ENCODE peak calls at places on chromosomes 6 and 20, in seven cellular contexts. H is PC-9, Z is fibroblast of lung, F is GM12878, E is HCT116, V is PC-3, G is K562. A is an unnamed sample. For H3K27me3, the result is how much of the 10 kb centered on the place peaks cover.

GRCh38 chr20:52684176-52684575 is 288.0 kb upstream of the TSHZ2 start:
- DNase-seq in H (no peak), Z (no peak), F (no peak), E (no peak), V (no peak), G (no peak), A (no peak)

GRCh38 chr6:35484921-35485392 is 11.9 kb downstream of the TEAD3 start:
- DNase-seq in H (peak), Z (peak), F (no peak), E (no peak), V (peak), G (no peak), A (peak)

GRCh38 chr6:92231220-92231701 is 1188.1 kb downstream of the EPHA7 start:
- DNase-seq in H (no peak), Z (no peak), F (no peak), E (no peak), V (no peak), G (no peak), A (no peak)

GRCh38 chr6:38218235-38218634 is 398.7 kb downstream of the ZFAND3 start:
- DNase-seq in H (no peak), Z (no peak), F (no peak), E (no peak), V (no peak), G (no peak), A (no peak)

GRCh38 chr6:51818520-51819022 is 268.8 kb downstream of the PKHD1 start:
- DNase-seq in H (no peak), Z (no peak), F (no peak), E (no peak), V (no peak), G (no peak), A (no peak)

GRCh38 chr20:37541326-37541725 is 13.7 kb upstream of the BLCAP start:
- DNase-seq in H (no peak), Z (no peak), F (no peak), E (no peak), V (no peak), G (no peak), A (no peak)

GRCh38 chr20:42855896-42856295 is 333.8 kb downstream of the PTPRT start:
- DNase-seq in H (no peak), Z (no peak), F (no peak), E (no peak), V (no peak), G (no peak), A (no peak)

GRCh38 chr6:108361312-108361932 is 66.6 kb downstream of the AFG1L start:
- DNase-seq in H (no peak), Z (no peak), F (no peak), E (no peak), V (no peak), G (peak), A (no peak)

GRCh38 chr6:105642708-105643107 is 239.8 kb upstream of the PREP start:
- DNase-seq in H (no peak), Z (peak), F (no peak), E (no peak), V (peak), G (no peak), A (peak)

GRCh38 chr20:54123587-54124180 is 50.1 kb downstream of the CYP24A1 start:
- DNase-seq in H (peak), Z (peak), F (no peak), E (peak), V (peak), G (no peak), A (peak)

GRCh38 chr6:17454316-17455005 is 61.1 kb downstream of the CAP2 start:
- DNase-seq in H (no peak), Z (peak), F (no peak), E (no peak), V (no peak), G (no peak), A (no peak)

GRCh38 chr6:43468748-43469681 is 8.4 kb upstream of the TJAP1 start:
- DNase-seq in H (no peak), Z (no peak), F (no peak), E (no peak), V (no peak), G (no peak), A (no peak)

DNA sequence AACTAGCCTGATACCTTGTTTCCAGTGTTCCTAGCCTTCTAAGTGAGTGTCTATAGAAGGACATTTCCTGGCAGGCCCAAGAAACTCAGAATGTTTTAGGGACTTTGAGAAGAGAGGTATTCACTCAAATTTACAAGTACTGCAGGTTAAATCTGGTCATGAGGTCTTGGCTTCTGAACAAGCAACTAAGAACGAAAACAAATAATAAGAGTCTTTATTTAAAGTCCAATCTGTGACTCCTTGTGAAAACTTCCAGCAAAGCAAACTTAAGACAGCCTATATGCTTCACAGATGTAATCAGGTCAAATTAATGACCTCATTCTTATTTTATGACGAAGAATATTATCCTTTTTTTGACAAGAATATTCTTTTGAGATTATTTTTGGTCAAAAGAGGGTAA is 79.4 kb upstream of the PRSS16 start:
- DNase-seq in H (no peak), Z (peak), F (no peak), E (no peak), V (peak), G (no peak), A (no peak)
- H3K4me2 ChIP-seq in H (peak), Z (peak), F (no peak), E (peak), V (peak), G (no peak), A (no peak)

GRCh38 chr20:62219101-62219991 is 732 bp downstream of the HRH3 start:
- DNase-seq in H (no peak), Z (no peak), F (no peak), E (no peak), V (no peak), G (no peak), A (peak)

GRCh38 chr20:62222266-62222850 is 2.3 kb upstream of the HRH3 start:
- DNase-seq in H (no peak), Z (no peak), F (no peak), E (no peak), V (no peak), G (no peak), A (no peak)

GRCh38 chr20:62222972-62223371 is 2.9 kb upstream of the HRH3 start:
- DNase-seq in H (no peak), Z (no peak), F (no peak), E (no peak), V (no peak), G (no peak), A (no peak)

GRCh38 chr20:62219992-62220665 is at the start of gene HRH3:
- DNase-seq in H (no peak), Z (peak), F (no peak), E (no peak), V (no peak), G (peak), A (no peak)

GRCh38 chr20:62220666-62221568 is 839 bp upstream of the HRH3 start:
- DNase-seq in H (no peak), Z (no peak), F (no peak), E (no peak), V (no peak), G (no peak), A (no peak)
- H3K27me3 ChIP-seq in H (half or more), Z (under half), F (under half), E (under half), V (under half), G (under half), A (under half)

GRCh38 chr20:39075731-39076130 is 113.6 kb downstream of the DHX35 start:
- DNase-seq in H (no peak), Z (no peak), F (no peak), E (no peak), V (no peak), G (no peak), A (no peak)

GRCh38 chr20:39070484-39071231 is 108.5 kb downstream of the DHX35 start:
- DNase-seq in H (no peak), Z (peak), F (no peak), E (peak), V (peak), G (no peak), A (peak)

GRCh38 chr20:39069976-39070375 is 107.8 kb downstream of the DHX35 start:
- DNase-seq in H (no peak), Z (no peak), F (no peak), E (no peak), V (no peak), G (no peak), A (peak)

GRCh38 chr20:39072653-39073052 is 110.5 kb downstream of the DHX35 start:
- DNase-seq in H (no peak), Z (no peak), F (no peak), E (no peak), V (no peak), G (no peak), A (no peak)

GRCh38 chr20:39072132-39072531 is 110.0 kb downstream of the DHX35 start:
- DNase-seq in H (no peak), Z (no peak), F (no peak), E (no peak), V (no peak), G (no peak), A (no peak)
- TF ChIP-seq EZH2 in H (no peak), Z (no peak), F (no peak), E (no peak), V (no peak), G (no peak), A (no peak)

GRCh38 chr20:59598625-59599310 is 5.6 kb upstream of the PHACTR3 start:
- DNase-seq in H (no peak), Z (no peak), F (peak), E (peak), V (peak), G (peak), A (peak)

GRCh38 chr20:59597240-59597639 is 7.1 kb upstream of the PHACTR3 start:
- DNase-seq in H (no peak), Z (no peak), F (no peak), E (no peak), V (no peak), G (no peak), A (no peak)

GRCh38 chr20:59599941-59600340 is 4.4 kb upstream of the PHACTR3 start:
- DNase-seq in H (no peak), Z (no peak), F (no peak), E (no peak), V (no peak), G (no peak), A (no peak)

GRCh38 chr20:59600472-59600871 is 3.9 kb upstream of the PHACTR3 start:
- DNase-seq in H (no peak), Z (no peak), F (no peak), E (no peak), V (no peak), G (no peak), A (no peak)

GRCh38 chr20:59596690-59597089 is 7.7 kb upstream of the PHACTR3 start:
- DNase-seq in H (no peak), Z (no peak), F (no peak), E (no peak), V (no peak), G (no peak), A (no peak)
- H3K4me2 ChIP-seq in H (no peak), Z (no peak), F (no peak), E (no peak), V (no peak), G (no peak), A (no peak)

GRCh38 chr20:45097485-45098095 is 3.3 kb downstream of the KCNS1 start:
- DNase-seq in H (no peak), Z (peak), F (no peak), E (no peak), V (no peak), G (no peak), A (no peak)

GRCh38 chr20:45103072-45103471 is 2.1 kb upstream of the KCNS1 start:
- DNase-seq in H (no peak), Z (no peak), F (no peak), E (no peak), V (no peak), G (no peak), A (no peak)

GRCh38 chr20:45101333-45101850 is 465 bp upstream of the KCNS1 start:
- DNase-seq in H (no peak), Z (no peak), F (no peak), E (no peak), V (no peak), G (no peak), A (no peak)

GRCh38 chr20:45098096-45098773 is 2.7 kb downstream of the KCNS1 start:
- DNase-seq in H (no peak), Z (peak), F (no peak), E (no peak), V (no peak), G (no peak), A (no peak)

DNA sequence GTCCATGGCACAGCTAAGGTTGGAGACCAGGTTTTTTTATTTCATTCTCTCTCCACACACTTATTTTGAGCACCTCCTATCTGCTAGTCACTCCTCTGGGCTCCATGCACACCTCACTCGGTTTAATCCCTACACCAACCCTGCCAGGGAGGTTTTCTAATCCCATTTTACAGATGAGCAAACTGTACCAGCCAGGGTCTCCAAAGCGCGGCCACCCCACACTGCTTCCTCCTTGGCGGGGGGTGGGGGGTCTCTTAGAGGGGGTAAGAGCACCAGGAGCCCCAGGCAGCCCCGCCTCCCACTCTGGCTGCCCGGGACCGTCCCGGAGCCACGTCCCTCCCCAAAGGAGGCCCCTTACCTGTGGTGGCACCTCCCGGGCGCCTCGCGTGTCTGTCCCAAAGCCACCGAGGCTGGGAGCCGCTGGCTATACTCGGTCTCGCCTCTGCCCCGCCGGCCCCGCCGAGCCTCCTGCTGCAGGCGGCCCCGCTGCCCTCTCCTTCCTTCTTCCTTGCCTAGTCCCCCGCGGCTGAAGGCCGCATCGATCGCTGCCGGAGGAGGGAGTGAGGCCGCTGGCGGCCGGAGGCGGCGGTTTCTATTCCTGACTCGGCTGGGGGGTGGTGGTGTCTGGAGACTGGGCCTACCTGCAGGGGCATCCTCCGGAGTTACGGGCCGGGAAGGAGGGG is at the start of gene KCNS1:
- DNase-seq in H (no peak), Z (peak), F (no peak), E (no peak), V (no peak), G (peak), A (no peak)
- H3K27me3 ChIP-seq in H (under half), Z (under half), F (under half), E (under half), V (under half), G (under half), A (under half)

GRCh38 chr6:152259234-152259633 is 377.9 kb downstream of the SYNE1 start:
- DNase-seq in H (no peak), Z (no peak), F (no peak), E (no peak), V (no peak), G (no peak), A (no peak)
- TF ChIP-seq EZH2 in H (no peak), Z (no peak), F (no peak), E (no peak), V (no peak), G (no peak), A (no peak)

DNA sequence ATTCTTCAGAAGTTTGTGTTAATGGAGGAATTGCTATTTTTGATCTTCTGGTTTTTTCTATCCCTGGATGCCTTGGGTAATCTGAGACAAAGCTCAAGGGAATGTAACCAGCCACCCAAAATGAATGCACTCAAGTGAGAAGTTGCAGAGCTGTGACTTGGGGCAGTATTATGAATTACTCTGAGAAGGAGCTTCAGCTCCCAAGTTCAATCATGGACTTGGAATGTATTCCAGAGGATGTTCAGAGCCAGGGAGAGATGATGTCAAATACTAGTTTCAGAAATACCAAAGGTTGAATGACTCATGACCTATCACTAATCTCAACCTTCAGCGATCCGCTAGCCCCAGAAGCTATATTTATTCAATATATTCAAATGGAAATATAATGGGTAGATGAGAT is 375.2 kb upstream of the PLCB4 start:
- DNase-seq in H (no peak), Z (peak), F (no peak), E (no peak), V (no peak), G (no peak), A (peak)
- H3K4me2 ChIP-seq in H (no peak), Z (no peak), F (no peak), E (no peak), V (no peak), G (no peak), A (no peak)

GRCh38 chr6:41392249-41392648 is 56.8 kb downstream of the NCR2 start:
- DNase-seq in H (no peak), Z (no peak), F (no peak), E (no peak), V (no peak), G (no peak), A (no peak)
- H3K27me3 ChIP-seq in H (under half), Z (under half), F (under half), E (under half), V (half or more), G (under half), A (under half)

GRCh38 chr20:63488331-63489251 is 10.3 kb downstream of the EEF1A2 start:
- DNase-seq in H (no peak), Z (no peak), F (no peak), E (no peak), V (no peak), G (no peak), A (no peak)
- TF ChIP-seq EZH2 in H (no peak), Z (no peak), F (no peak), E (no peak), V (no peak), G (no peak), A (no peak)

DNA sequence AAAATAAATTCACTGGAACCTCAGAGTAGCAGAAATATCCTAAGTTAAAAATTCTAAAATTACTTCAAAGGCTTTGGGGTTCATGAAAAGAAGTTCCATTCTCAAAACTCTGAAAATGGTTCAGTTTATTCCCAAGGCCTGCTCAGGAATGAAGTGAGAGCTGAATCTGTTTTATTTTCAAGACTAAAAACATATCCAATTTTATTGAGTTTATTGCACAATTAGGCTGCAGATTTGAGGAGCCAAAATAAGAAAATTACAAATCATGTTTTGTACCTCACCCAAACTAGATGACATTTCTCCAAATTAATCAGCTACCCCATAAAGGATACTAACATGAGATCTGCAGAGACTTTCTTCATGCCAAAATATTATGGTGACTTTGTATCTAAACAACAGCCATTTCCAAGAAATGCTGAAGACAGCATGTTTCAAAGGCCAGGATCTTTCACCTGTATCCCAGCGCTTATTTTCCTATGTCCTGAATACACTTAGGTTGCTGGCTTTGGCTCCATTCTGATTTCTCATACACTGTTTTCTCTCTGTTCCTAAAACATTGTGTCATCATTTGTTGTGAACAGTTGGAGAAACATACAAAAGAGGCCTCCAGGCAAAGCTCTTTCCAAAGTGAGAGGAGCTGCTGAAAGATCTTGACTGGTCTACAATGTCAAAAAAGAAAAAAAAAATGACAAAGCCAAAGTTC is 85.7 kb upstream of the F13A1 start:
- DNase-seq in H (no peak), Z (no peak), F (no peak), E (no peak), V (no peak), G (no peak), A (no peak)
- H3K4me2 ChIP-seq in H (no peak), Z (no peak), F (peak), E (no peak), V (no peak), G (no peak), A (no peak)

A was measured in mammary epithelial cell.